ENCODE peak calls at places on chromosomes 16 and 17, in nine cellular contexts. H is RWPE1; T is activated CD4-positive, alpha-beta T cell treated with anti-CD3 and anti-CD28 coated beads for 1 hour; N is WERI-Rb-1; Y is fibroblast of the aortic adventitia; R is HFFc6; I is activated T-cell treated with anti-CD3 and anti-CD28 coated beads, Interleukin-2, amount 50 U/mL, for 72 hours; Q is stimulated activated CD8-positive, alpha-beta memory T cell treated with anti-CD3 and anti-CD28 coated beads, Interleukin-4, amount 100 ng/mL, for 1 hour; F is DMS79. V is an unnamed sample.

GRCh38 chr16:74896389-74897370 is 88.2 kb downstream of the WDR59 start:
- DNase-seq in Y (peak), H (peak), R (peak), T (no peak), I (no peak), Q (no peak), F (no peak), N (no peak), V (peak)

GRCh38 chr17:65730711-65731169 is 169.3 kb upstream of the AXIN2 start:
- DNase-seq in I (no peak), T (no peak), Y (peak), F (no peak), N (no peak), Q (no peak), R (no peak), H (no peak), V (no peak)

GRCh38 chr17:43877451-43878155 is 29.7 kb downstream of the MPP2 start:
- DNase-seq in I (no peak), T (no peak), F (no peak), H (no peak), Y (no peak), N (no peak), R (no peak), Q (no peak), V (no peak)

GRCh38 chr16:85126731-85127662 is 14.7 kb upstream of the CIBAR2 start:
- DNase-seq in Q (no peak), I (no peak), T (no peak), N (peak), H (peak), Y (peak), R (peak), F (no peak), V (peak)

GRCh38 chr17:7323731-7324437 is 5.3 kb downstream of the NEURL4 start:
- DNase-seq in Y (peak), I (peak), R (peak), T (peak), Q (no peak), N (peak), F (no peak), H (peak), V (no peak)

GRCh38 chr16:88320947-88321634 is 61.7 kb upstream of the ZNF469 start:
- DNase-seq in Q (no peak), T (no peak), H (no peak), Y (no peak), N (no peak), R (no peak), I (no peak), F (no peak), V (no peak)

GRCh38 chr16:50024207-50024606 is 818 bp upstream of the CNEP1R1 start:
- DNase-seq in T (no peak), H (no peak), R (no peak), I (no peak), Q (no peak), F (no peak), Y (no peak), N (no peak), V (no peak)

GRCh38 chr16:75372236-75372856 is 61.0 kb downstream of the CFDP1 start:
- DNase-seq in R (peak), F (no peak), H (no peak), T (no peak), Y (peak), N (no peak), I (no peak), Q (no peak), V (no peak)

GRCh38 chr16:8928467-8928957 is 35.2 kb downstream of the USP7 start:
- DNase-seq in F (no peak), N (no peak), Q (no peak), Y (no peak), R (no peak), T (no peak), I (peak), H (no peak), V (no peak)

GRCh38 chr17:8015236-8015956 is 13.0 kb downstream of the GUCY2D start:
- DNase-seq in H (no peak), N (no peak), Y (no peak), T (no peak), F (no peak), I (no peak), R (no peak), Q (no peak), V (no peak)

GRCh38 chr17:4304417-4305027 is 40.7 kb upstream of the ANKFY1 start:
- DNase-seq in R (peak), T (peak), Q (peak), N (peak), I (peak), H (peak), Y (peak), F (peak), V (no peak)

GRCh38 chr16:58195771-58196170 is 2.1 kb downstream of the CSNK2A2 start:
- DNase-seq in Q (no peak), I (no peak), R (no peak), T (no peak), N (no peak), F (no peak), Y (no peak), H (no peak), V (no peak)

GRCh38 chr16:53147500-53148065 is 92.8 kb downstream of the CHD9 start:
- DNase-seq in H (no peak), Y (no peak), R (no peak), T (no peak), F (no peak), I (no peak), Q (no peak), N (no peak), V (no peak)

GRCh38 chr17:2436516-2436915 is 35.7 kb upstream of the MNT start:
- DNase-seq in I (no peak), N (no peak), H (no peak), F (peak), T (no peak), R (no peak), Y (no peak), Q (no peak), V (no peak)

GRCh38 chr16:81384006-81384405 is 60.6 kb upstream of the CMIP start:
- DNase-seq in R (no peak), T (no peak), N (no peak), I (no peak), H (no peak), Q (no peak), Y (peak), F (no peak), V (no peak)

GRCh38 chr16:58299757-58300349 is 5.0 kb upstream of the PRSS54 start:
- DNase-seq in F (no peak), R (no peak), I (peak), Y (peak), Q (no peak), T (no peak), N (peak), H (no peak), V (no peak)

GRCh38 chr16:72666267-72666666 is 381.7 kb downstream of the ZFHX3 start:
- DNase-seq in Y (peak), I (no peak), H (no peak), F (no peak), R (no peak), Q (no peak), N (no peak), T (no peak), V (no peak)

GRCh38 chr17:62617894-62618472 is 9.5 kb upstream of the MRC2 start:
- DNase-seq in F (no peak), I (no peak), N (no peak), T (no peak), H (no peak), Y (peak), Q (no peak), R (no peak), V (peak)

GRCh38 chr17:17028878-17029535 is 13.2 kb upstream of the MPRIP start:
- DNase-seq in F (no peak), R (no peak), T (no peak), H (no peak), Y (no peak), I (no peak), Q (no peak), N (peak), V (no peak)

GRCh38 chr17:82929011-82929622 is 89.3 kb upstream of the ZNF750 start:
- DNase-seq in T (no peak), N (no peak), Q (no peak), H (no peak), Y (no peak), F (no peak), R (no peak), I (no peak), V (no peak)

GRCh38 chr17:60534613-60535157 is 8.6 kb upstream of the APPBP2 start:
- DNase-seq in T (no peak), F (no peak), N (no peak), H (no peak), R (no peak), Q (no peak), I (no peak), Y (no peak), V (no peak)

GRCh38 chr17:75008373-75008772 is 4.1 kb upstream of the MRPL58 start:
- DNase-seq in H (no peak), Y (no peak), I (no peak), Q (no peak), N (no peak), R (no peak), T (no peak), F (no peak), V (no peak)

GRCh38 chr17:55763856-55764255 is 13.0 kb downstream of the PCTP start:
- DNase-seq in N (no peak), R (no peak), I (no peak), Y (no peak), T (no peak), H (no peak), Q (no peak), F (no peak), V (no peak)

GRCh38 chr17:79272666-79273219 is 198.1 kb downstream of the ENGASE start:
- DNase-seq in Q (no peak), R (no peak), N (no peak), I (no peak), H (peak), F (no peak), T (no peak), Y (no peak), V (no peak)

GRCh38 chr16:3004781-3005284 is 7.9 kb upstream of the CLDN9 start:
- DNase-seq in Y (no peak), R (no peak), H (no peak), F (no peak), N (peak), I (no peak), T (no peak), Q (no peak), V (no peak)

GRCh38 chr17:48513653-48514482 is 16.9 kb downstream of the HOXB1 start:
- DNase-seq in F (no peak), N (no peak), H (no peak), Y (no peak), R (no peak), T (no peak), Q (no peak), I (no peak), V (no peak)

GRCh38 chr16:14436410-14436955 is 193.6 kb downstream of the PARN start:
- DNase-seq in Q (no peak), Y (no peak), I (peak), R (no peak), T (no peak), H (no peak), F (no peak), N (no peak), V (no peak)

GRCh38 chr17:33511670-33512069 is 218.6 kb upstream of the ASIC2 start:
- DNase-seq in Q (no peak), R (no peak), Y (no peak), T (no peak), H (no peak), F (no peak), I (peak), N (no peak), V (no peak)

GRCh38 chr16:27760845-27761176 is 210.9 kb downstream of the KATNIP start:
- DNase-seq in I (no peak), H (no peak), T (no peak), F (no peak), N (no peak), R (no peak), Y (no peak), Q (no peak), V (no peak)

GRCh38 chr17:73595068-73595865 is 49.0 kb downstream of the SDK2 start:
- DNase-seq in F (no peak), Q (no peak), Y (no peak), H (peak), N (peak), T (no peak), R (no peak), I (peak), V (no peak)

GRCh38 chr17:4950075-4950756 is 703 bp upstream of the ENO3 start:
- DNase-seq in H (no peak), F (no peak), T (peak), Q (no peak), R (no peak), Y (no peak), I (peak), N (no peak), V (no peak)

GRCh38 chr16:4486126-4486893 is 10.1 kb downstream of the HMOX2 start:
- DNase-seq in T (no peak), F (no peak), N (peak), I (no peak), H (no peak), R (no peak), Y (no peak), Q (no peak), V (no peak)

GRCh38 chr17:32483451-32484019 is 3.3 kb upstream of the CDK5R1 start:
- DNase-seq in Y (peak), R (peak), I (no peak), Q (no peak), H (peak), N (peak), T (no peak), F (peak), V (no peak)

GRCh38 chr16:71895679-71896385 is 501 bp downstream of the IST1 start:
- DNase-seq in F (no peak), N (no peak), Y (peak), H (peak), T (no peak), I (no peak), Q (no peak), R (peak), V (no peak)